ENCODE peak calls at places on chromosomes 6 and 20, in six cellular contexts. L, N, J, G, V and U are unnamed samples. For H3K9me3, the result is how much of the 10 kb centered on the place peaks cover.

GRCh38 chr6:112877134-112878100 is 530.3 kb downstream of the RFPL4B start:
- DNase-seq in L (no peak), N (peak), J (no peak), G (no peak), V (no peak), U (no peak)

GRCh38 chr6:129766959-129767728 is 57.2 kb upstream of the ARHGAP18 start:
- DNase-seq in L (peak), N (peak), J (peak), G (peak), V (peak), U (peak)

GRCh38 chr6:121389419-121389818 is 46.0 kb upstream of the GJA1 start:
- DNase-seq in L (no peak), N (no peak), J (no peak), G (no peak), V (no peak), U (no peak)

GRCh38 chr6:127592964-127593363 is 16.0 kb downstream of the C6orf58 start:
- DNase-seq in L (no peak), N (no peak), J (no peak), G (no peak), V (no peak), U (no peak)

GRCh38 chr6:13407709-13408695 is 79.4 kb downstream of the GFOD1 start:
- DNase-seq in L (peak), N (peak), J (no peak), G (no peak), V (no peak), U (no peak)

GRCh38 chr6:46053034-46053933 is 37.6 kb upstream of the CLIC5 start:
- DNase-seq in L (no peak), N (peak), J (no peak), G (peak), V (no peak), U (no peak)

GRCh38 chr6:168884646-168885086 is 369.0 kb downstream of the THBS2 start:
- DNase-seq in L (peak), N (peak), J (peak), G (peak), V (peak), U (peak)

GRCh38 chr6:7050911-7051779 is 56.6 kb upstream of the RREB1 start:
- DNase-seq in L (peak), N (no peak), J (peak), G (peak), V (no peak), U (peak)

GRCh38 chr6:130697661-130698535 is 129.3 kb upstream of the SMLR1 start:
- DNase-seq in L (peak), N (peak), J (peak), G (no peak), V (peak), U (peak)

GRCh38 chr20:46939031-46939430 is 44.4 kb downstream of the EYA2 start:
- DNase-seq in L (no peak), N (no peak), J (peak), G (no peak), V (no peak), U (no peak)

GRCh38 chr20:16955971-16956370 is 207.8 kb downstream of the OTOR start:
- DNase-seq in L (no peak), N (no peak), J (no peak), G (no peak), V (no peak), U (no peak)

GRCh38 chr20:43752051-43752360 is 25.2 kb upstream of the GTSF1L start:
- DNase-seq in L (no peak), N (no peak), J (no peak), G (no peak), V (no peak), U (no peak)

GRCh38 chr20:50561379-50562078 is 51.3 kb downstream of the PTPN1 start:
- DNase-seq in L (no peak), N (peak), J (no peak), G (no peak), V (no peak), U (no peak)

GRCh38 chr20:63135411-63135810 is 80.5 kb downstream of the YTHDF1 start:
- DNase-seq in L (no peak), N (no peak), J (no peak), G (no peak), V (no peak), U (peak)

GRCh38 chr6:51568771-51569170 is 518.6 kb downstream of the PKHD1 start:
- DNase-seq in L (no peak), N (no peak), J (peak), G (no peak), V (no peak), U (no peak)

GRCh38 chr6:129162605-129163004 is 279.7 kb downstream of the LAMA2 start:
- DNase-seq in L (no peak), N (no peak), J (no peak), G (no peak), V (no peak), U (no peak)

GRCh38 chr6:152472325-152472724 is 164.8 kb downstream of the SYNE1 start:
- DNase-seq in L (no peak), N (peak), J (no peak), G (no peak), V (no peak), U (no peak)

GRCh38 chr20:37209661-37210314 is 30.4 kb upstream of the MROH8 start:
- DNase-seq in L (no peak), N (no peak), J (peak), G (no peak), V (no peak), U (no peak)

GRCh38 chr6:42339991-42340401 is 111.7 kb downstream of the TRERF1 start:
- DNase-seq in L (no peak), N (no peak), J (no peak), G (no peak), V (no peak), U (no peak)

GRCh38 chr6:73145690-73146089 is 79.6 kb downstream of the KHDC1L start:
- DNase-seq in L (no peak), N (no peak), J (no peak), G (no peak), V (no peak), U (no peak)

GRCh38 chr20:23366384-23366783 is 4.4 kb downstream of the GZF1 start:
- DNase-seq in L (no peak), N (no peak), J (no peak), G (no peak), V (peak), U (no peak)

GRCh38 chr6:163341671-163342070 is 72.8 kb upstream of the QKI start:
- DNase-seq in L (no peak), N (no peak), J (no peak), G (no peak), V (no peak), U (no peak)

GRCh38 chr6:116206231-116206903 is 47.5 kb downstream of the TSPYL4 start:
- DNase-seq in L (no peak), N (no peak), J (no peak), G (no peak), V (no peak), U (no peak)

GRCh38 chr6:90369024-90369519 is 72.4 kb upstream of the BACH2 start:
- DNase-seq in L (peak), N (peak), J (no peak), G (peak), V (peak), U (no peak)

GRCh38 chr6:132011582-132011981 is 60.4 kb upstream of the CCN2 start:
- DNase-seq in L (no peak), N (peak), J (no peak), G (no peak), V (no peak), U (no peak)

GRCh38 chr20:17557675-17558006 is 12.2 kb upstream of the DSTN start:
- DNase-seq in L (no peak), N (peak), J (no peak), G (no peak), V (no peak), U (no peak)

GRCh38 chr6:53647437-53648094 is 18.0 kb downstream of the KLHL31 start:
- DNase-seq in L (no peak), N (peak), J (no peak), G (no peak), V (peak), U (no peak)

GRCh38 chr6:53056273-53056672 is 8.9 kb upstream of the FBXO9 start:
- DNase-seq in L (no peak), N (no peak), J (no peak), G (no peak), V (no peak), U (no peak)

GRCh38 chr6:42409582-42409981 is 42.1 kb downstream of the TRERF1 start:
- DNase-seq in L (no peak), N (no peak), J (no peak), G (no peak), V (no peak), U (no peak)

GRCh38 chr20:38297916-38298674 is 5.9 kb upstream of the BPI start:
- DNase-seq in L (no peak), N (no peak), J (no peak), G (no peak), V (no peak), U (no peak)

DNA sequence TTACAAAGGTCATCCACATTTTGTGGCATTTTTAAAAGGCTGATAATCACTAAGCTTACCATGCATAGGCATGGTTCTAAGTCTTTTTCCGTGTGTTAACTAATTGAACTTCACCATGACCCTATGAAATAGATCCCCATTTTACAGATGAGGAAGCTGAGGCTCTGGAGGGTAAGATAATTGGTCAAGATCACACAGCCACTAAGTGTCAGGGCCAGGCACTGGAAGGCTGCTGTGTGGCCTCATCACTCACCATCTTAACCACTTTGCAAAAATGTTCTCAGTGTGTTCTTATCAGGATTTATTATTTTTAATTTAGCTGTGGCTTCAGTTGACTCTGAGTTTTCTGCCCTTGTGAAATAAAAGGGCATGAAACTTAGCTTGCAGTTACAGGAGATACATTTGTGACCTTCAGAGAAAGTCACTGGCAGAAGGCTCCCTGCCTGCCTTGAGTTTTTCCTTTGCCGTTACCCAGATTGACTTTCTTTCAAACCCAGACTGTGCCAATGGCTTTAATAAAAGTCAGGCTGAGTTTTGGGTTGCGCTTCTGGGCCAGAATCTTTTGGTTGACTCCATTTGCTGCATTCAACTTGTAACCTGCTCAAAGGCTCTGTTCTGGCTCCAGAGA is 82.0 kb downstream of the EZR start:
- DNase-seq in L (no peak), N (no peak), J (no peak), G (no peak), V (no peak), U (no peak)
- H3K9me3 ChIP-seq in L (under half), N (under half), J (under half), G (under half), V (under half), U (under half)

GRCh38 chr20:61082700-61083099 is 169.4 kb upstream of the CDH4 start:
- DNase-seq in L (no peak), N (no peak), J (no peak), G (no peak), V (no peak), U (no peak)
- H3K9me3 ChIP-seq in L (under half), N (under half), J (under half), G (under half), V (under half), U (under half)

GRCh38 chr6:167688123-167688522 is 138.6 kb upstream of the AFDN start:
- DNase-seq in L (no peak), N (no peak), J (no peak), G (no peak), V (no peak), U (no peak)

GRCh38 chr6:167685654-167686053 is 141.1 kb upstream of the AFDN start:
- DNase-seq in L (no peak), N (no peak), J (no peak), G (no peak), V (no peak), U (no peak)

GRCh38 chr6:167684276-167685104 is 142.2 kb upstream of the AFDN start:
- DNase-seq in L (no peak), N (no peak), J (no peak), G (no peak), V (no peak), U (no peak)

GRCh38 chr6:167687035-167687720 is 139.5 kb upstream of the AFDN start:
- DNase-seq in L (no peak), N (no peak), J (peak), G (no peak), V (no peak), U (no peak)

GRCh38 chr6:167686204-167686893 is 140.4 kb upstream of the AFDN start:
- DNase-seq in L (no peak), N (no peak), J (no peak), G (no peak), V (no peak), U (no peak)
- H3K9me3 ChIP-seq in L (under half), N (under half), J (under half), G (under half), V (under half), U (under half)

GRCh38 chr6:9554806-9555205 is 860.1 kb downstream of the TFAP2A start:
- DNase-seq in L (no peak), N (peak), J (no peak), G (no peak), V (no peak), U (no peak)

GRCh38 chr6:9554351-9554750 is 860.5 kb downstream of the TFAP2A start:
- DNase-seq in L (no peak), N (no peak), J (no peak), G (no peak), V (no peak), U (no peak)

GRCh38 chr6:9553002-9553401 is 861.9 kb downstream of the TFAP2A start:
- DNase-seq in L (no peak), N (no peak), J (no peak), G (no peak), V (no peak), U (no peak)
- H3K9me3 ChIP-seq in L (under half), N (under half), J (under half), G (under half), V (under half), U (under half)

GRCh38 chr20:31394900-31395299 is 4.5 kb upstream of the DEFB119 start:
- DNase-seq in L (no peak), N (no peak), J (no peak), G (no peak), V (no peak), U (no peak)

GRCh38 chr20:31390490-31390889 is at the start of gene DEFB119:
- DNase-seq in L (peak), N (no peak), J (peak), G (no peak), V (no peak), U (no peak)

DNA sequence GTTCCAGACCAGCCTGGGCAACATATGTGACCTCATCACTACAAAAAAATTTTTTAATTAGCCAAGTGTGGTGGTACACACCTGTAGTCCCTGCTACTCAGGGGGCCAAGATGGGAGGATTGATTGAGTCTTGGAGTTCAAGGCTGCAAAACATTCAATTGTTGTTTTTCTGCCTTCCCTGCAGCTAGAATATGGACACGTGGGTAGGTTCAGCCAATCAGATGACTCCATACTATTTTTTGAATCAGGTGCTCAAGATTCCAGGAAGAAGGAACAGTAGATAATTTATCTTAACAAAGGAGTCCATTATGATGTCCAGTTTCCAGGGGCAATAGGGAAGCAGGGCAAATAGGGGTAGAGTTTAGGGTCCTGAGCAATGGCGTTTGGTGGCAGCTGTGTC is 2.4 kb upstream of the DEFB119 start:
- DNase-seq in L (no peak), N (no peak), J (no peak), G (no peak), V (no peak), U (no peak)
- H3K9me3 ChIP-seq in L (under half), N (under half), J (under half), G (under half), V (under half), U (under half)

GRCh38 chr6:39054577-39055142 is 6.1 kb downstream of the GLP1R start:
- DNase-seq in L (no peak), N (no peak), J (peak), G (no peak), V (no peak), U (no peak)
- H3K9me3 ChIP-seq in L (under half), N (under half), J (under half), G (under half), V (under half), U (under half)

GRCh38 chr6:145787688-145788087 is 26.9 kb downstream of the FBXO30 start:
- DNase-seq in L (no peak), N (no peak), J (no peak), G (no peak), V (no peak), U (no peak)
- H3K9me3 ChIP-seq in L (under half), N (under half), J (under half), G (under half), V (under half), U (under half)

DNA sequence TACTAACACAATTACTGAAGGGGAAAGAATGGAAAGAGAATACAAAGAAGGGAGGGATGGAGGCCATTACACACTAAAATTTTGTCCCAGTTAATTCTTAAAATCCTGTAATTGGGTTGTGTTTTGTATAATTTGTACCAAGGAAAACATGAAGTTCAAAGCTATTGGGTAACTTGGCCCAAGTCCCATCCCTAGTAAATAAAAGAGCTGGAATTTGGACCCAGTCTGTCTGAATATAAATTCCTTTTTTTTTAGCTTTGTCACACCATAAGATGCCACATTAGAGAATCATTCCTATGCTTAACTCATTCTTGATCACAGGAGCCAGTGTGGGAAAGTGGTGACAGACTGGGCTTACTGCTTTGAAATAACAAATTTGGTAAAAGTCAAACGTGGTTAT is 66.8 kb upstream of the CBLN4 start:
- DNase-seq in L (no peak), N (no peak), J (no peak), G (no peak), V (no peak), U (no peak)
- H3K9me3 ChIP-seq in L (under half), N (under half), J (under half), G (under half), V (under half), U (under half)